ENCODE peak calls at places on chromosomes 16 and 17, in four cellular contexts. J is GM12892, C is HepG2, T is H1. E is an unnamed sample.

GRCh38 chr16:69111831-69112230 is 6.4 kb downstream of the HAS3 start:
- DNase-seq in J (no peak), C (no peak), T (no peak), E (no peak)

GRCh38 chr17:72237223-72237622 is 116.4 kb downstream of the SOX9 start:
- DNase-seq in J (no peak), C (no peak), T (no peak), E (no peak)

GRCh38 chr16:27326738-27327585 is 13.2 kb downstream of the IL4R start:
- DNase-seq in J (peak), C (peak), T (peak), E (peak)

GRCh38 chr16:70800798-70801480 is at the start of gene VAC14:
- DNase-seq in J (peak), C (peak), T (peak), E (peak)

GRCh38 chr16:77335652-77336234 is 99.1 kb downstream of the ADAMTS18 start:
- DNase-seq in J (no peak), C (no peak), T (no peak), E (no peak)

GRCh38 chr17:73635101-73635767 is 9.0 kb downstream of the SDK2 start:
- DNase-seq in J (no peak), C (no peak), T (no peak), E (no peak)

GRCh38 chr17:9241371-9241712 is 220.0 kb downstream of the NTN1 start:
- DNase-seq in J (no peak), C (no peak), T (no peak), E (no peak)

GRCh38 chr17:61822326-61823285 is 40.7 kb downstream of the BRIP1 start:
- DNase-seq in J (no peak), C (no peak), T (no peak), E (no peak)

GRCh38 chr16:64236351-64236750 is 885.5 kb downstream of the CDH11 start:
- DNase-seq in J (no peak), C (no peak), T (no peak), E (no peak)

GRCh38 chr17:39018267-39019134 is 51.3 kb upstream of the FBXO47 start:
- DNase-seq in J (no peak), C (no peak), T (no peak), E (peak)

GRCh38 chr17:45098081-45098868 is 34.0 kb downstream of the PLCD3 start:
- DNase-seq in J (no peak), C (no peak), T (no peak), E (no peak)

GRCh38 chr17:45096141-45096540 is 35.0 kb downstream of the NMT1 start:
- DNase-seq in J (no peak), C (peak), T (no peak), E (no peak)

GRCh38 chr17:45096926-45097325 is 35.4 kb downstream of the PLCD3 start:
- DNase-seq in J (no peak), C (no peak), T (no peak), E (no peak)

GRCh38 chr17:45101546-45101882 is 30.8 kb downstream of the PLCD3 start:
- DNase-seq in J (no peak), C (no peak), T (no peak), E (no peak)

DNA sequence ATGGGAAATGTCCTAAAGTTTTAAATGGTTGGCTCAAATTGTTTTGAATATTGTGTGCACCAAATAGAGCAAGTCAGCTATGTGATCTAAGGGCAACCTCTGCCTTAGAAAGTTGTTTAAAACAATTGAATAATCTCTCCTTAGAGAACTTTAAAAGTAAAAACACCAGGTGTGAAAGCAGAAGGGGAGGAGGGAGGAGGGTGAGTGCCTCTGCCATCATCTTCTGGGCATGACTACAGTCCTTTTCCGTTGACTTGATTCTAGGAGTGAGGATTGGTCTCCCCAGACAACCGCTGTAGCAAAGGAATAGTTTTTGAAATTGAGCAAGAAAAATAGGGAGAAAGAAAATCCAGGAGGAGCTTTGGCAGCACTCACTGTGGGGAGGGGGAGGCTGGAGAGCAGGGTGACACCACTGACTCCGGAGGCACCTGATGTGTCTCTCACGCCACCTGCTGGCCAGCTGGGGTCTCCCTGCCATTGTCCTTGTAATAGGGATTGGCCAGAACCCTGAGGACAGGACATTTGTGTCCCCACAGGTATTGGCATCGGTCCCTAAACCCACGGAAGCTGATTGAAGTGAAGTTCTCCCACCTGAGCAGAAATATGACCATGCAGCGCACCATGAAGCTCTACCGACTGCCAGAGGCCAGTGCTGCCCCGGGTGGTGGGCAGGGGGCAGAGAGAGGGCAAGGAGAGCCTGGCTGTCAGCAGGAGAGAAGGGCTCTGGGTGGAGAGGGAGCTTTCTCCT is 33.3 kb downstream of the PLCD3 start:
- DNase-seq in J (peak), C (peak), T (peak), E (peak)
- TF ChIP-seq POLR2AphosphoS5 in J (no peak), C (no peak), T (peak), E (no peak)

GRCh38 chr17:43360376-43360738 is 38.4 kb upstream of the ARL4D start:
- DNase-seq in J (no peak), C (peak), T (no peak), E (no peak)
- TF ChIP-seq POLR2A in J (no peak), C (no peak), T (no peak), E (no peak)

GRCh38 chr17:51857052-51857593 is 301.4 kb downstream of the CA10 start:
- DNase-seq in J (no peak), C (no peak), T (no peak), E (no peak)

DNA sequence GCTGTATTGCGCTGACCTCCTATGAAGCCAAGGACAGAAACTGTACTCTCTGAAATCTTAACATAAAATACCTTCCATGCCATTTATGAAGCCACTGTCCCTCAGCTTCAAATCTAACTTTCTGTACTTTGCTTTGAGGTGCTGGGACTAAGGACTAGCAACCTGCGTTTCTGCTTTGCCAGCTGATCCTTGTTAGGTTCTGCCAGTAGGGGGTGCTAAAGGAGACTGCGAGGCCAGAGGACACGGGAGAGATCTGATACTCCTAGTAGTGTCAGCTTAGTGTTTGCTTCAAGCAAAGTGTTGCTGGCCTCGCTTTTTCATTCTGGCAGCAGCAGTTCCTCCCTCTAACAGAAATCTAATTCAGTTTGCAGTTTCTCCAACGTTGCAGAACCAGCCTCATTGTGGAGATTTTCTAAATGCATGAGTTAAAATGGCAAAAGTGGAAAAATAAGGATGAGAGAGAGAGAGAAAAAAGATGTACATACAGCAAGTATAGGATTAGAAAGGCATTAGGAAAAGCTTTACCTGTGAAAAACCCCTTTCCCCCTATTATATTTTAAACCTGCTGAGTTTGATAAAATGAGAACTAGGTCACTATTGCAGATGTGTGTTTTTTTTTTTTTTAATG is 297.5 kb downstream of the CA10 start:
- DNase-seq in J (peak), C (peak), T (peak), E (no peak)
- TF ChIP-seq TAF1 in J (no peak), C (no peak), T (no peak), E (no peak)

GRCh38 chr16:30372037-30372712 is 1.9 kb upstream of the TBC1D10B start:
- DNase-seq in J (no peak), C (no peak), T (no peak), E (no peak)

GRCh38 chr16:30369091-30369937 is 980 bp downstream of the TBC1D10B start:
- DNase-seq in J (no peak), C (no peak), T (no peak), E (no peak)

GRCh38 chr16:30369938-30370443 is 303 bp downstream of the TBC1D10B start:
- DNase-seq in J (no peak), C (no peak), T (no peak), E (peak)

GRCh38 chr16:30371248-30371816 is 1.0 kb upstream of the TBC1D10B start:
- DNase-seq in J (no peak), C (no peak), T (no peak), E (no peak)

DNA sequence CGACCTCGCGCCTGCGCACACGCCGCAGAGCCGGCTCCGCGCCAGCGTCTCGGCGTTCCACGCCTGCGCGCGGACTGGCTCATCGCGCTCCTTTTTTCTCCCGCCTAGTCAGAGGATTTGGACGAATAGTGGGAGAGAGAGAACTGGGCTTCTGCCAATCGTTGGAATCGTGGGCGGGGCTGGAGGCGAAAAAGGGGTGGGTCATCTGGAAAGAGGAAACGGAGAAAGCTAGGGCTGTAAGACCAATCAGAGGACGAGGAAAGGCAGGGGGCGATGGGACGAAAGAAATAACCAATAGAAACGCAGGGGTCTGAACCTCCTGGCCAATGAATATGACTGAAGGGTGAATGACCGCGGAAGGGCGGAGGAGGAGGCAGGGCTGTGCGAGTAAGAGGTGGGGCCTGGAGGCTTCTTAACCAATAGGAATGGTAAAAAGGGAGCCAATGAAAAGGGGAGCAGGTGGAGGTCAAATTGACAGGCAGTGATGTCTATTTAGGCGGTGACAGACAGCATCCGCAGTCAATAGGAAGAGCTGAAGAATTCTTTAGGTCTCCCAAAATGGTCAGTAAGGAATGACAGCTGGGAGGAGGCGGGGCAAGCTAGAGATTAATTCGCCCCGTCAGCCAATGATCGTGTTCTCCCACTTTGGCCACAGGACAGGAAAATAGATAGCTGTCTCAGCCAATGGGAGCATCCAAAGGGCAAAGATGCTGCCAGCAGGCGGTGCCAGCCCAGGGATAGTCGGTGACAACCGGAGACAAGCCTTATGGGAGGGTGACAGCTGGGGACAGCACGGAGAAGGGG is at the start of gene TBC1D10B:
- DNase-seq in J (peak), C (peak), T (peak), E (peak)
- TF ChIP-seq POLR2AphosphoS5 in J (no peak), C (peak), T (no peak), E (no peak)

DNA sequence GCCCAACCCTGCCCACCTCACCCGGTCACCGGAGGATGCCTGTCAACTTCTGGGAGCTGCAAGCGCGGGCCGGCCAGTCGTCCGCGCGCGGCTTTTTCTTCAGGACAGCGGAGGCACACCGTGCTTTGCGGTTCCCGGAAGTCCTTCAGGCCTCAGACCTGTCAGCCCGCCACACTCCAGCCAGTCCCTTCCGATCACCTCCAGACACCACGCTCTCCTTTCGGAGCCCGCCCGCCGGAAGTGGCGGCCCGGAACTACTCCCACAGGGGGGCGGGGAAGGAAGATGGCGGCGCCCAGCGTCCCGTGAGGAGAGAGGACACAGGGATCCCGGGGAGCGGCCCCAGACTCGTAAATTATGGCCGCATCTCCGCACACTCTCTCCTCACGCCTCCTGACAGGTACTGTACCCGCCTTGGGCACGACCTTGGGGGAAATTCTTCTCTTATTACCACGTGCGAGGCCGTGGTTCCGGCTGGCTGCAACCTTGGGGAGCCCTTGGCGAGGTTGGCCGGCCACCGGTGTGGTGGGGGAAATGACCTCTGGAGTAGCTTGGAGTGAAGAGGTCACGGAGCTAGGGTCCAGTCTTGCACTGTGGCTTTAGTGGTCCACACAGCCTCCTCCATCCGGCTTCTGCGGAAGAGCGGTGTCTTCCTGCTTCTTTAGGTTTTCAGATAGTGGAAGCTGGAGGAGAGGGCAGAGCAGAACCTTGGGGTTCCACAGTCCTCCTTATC is at the start of gene COX10:
- DNase-seq in J (peak), C (peak), T (peak), E (peak)
- TF ChIP-seq POLR2A in J (peak), C (peak), T (peak), E (peak)

GRCh38 chr16:1280783-1281182 is 24.9 kb downstream of the TPSD1 start:
- DNase-seq in J (no peak), C (no peak), T (no peak), E (no peak)
- TF ChIP-seq TAF1 in J (no peak), C (no peak), T (no peak), E (no peak)

GRCh38 chr16:25257956-25258855 is 561 bp upstream of the ZKSCAN2 start:
- DNase-seq in J (peak), C (peak), T (peak), E (peak)

GRCh38 chr16:25256821-25257503 is 683 bp downstream of the ZKSCAN2 start:
- DNase-seq in J (no peak), C (peak), T (no peak), E (no peak)

GRCh38 chr16:25260416-25260815 is 2.8 kb upstream of the ZKSCAN2 start:
- DNase-seq in J (no peak), C (no peak), T (no peak), E (no peak)

GRCh38 chr16:25258856-25259179 is 1.2 kb upstream of the ZKSCAN2 start:
- DNase-seq in J (no peak), C (no peak), T (no peak), E (no peak)

DNA sequence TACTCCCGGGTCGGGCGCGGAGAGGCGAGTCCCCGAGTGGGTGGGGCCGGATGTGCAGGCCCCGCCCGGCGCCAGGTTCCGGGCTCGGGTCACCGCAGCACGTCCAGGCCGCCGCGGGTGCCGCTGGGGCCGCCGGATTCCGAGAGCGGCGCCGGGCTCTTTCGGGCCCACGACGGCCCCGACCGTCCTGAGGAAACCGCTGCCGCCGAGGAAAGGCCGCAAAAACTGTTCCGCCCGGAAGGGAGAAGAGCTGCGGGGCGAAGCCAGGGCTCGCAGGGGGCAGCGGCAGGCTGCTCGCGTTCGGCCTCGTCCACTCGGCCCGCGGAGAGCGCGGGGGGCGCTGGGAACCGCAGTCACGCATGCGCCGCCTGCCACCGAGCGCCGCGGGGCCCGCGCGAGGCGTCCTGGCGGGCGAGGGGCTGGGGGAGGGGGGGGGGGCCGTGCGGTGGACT is at the start of gene ZKSCAN2:
- DNase-seq in J (peak), C (peak), T (peak), E (peak)
- TF ChIP-seq POLR2AphosphoS5 in J (peak), C (peak), T (no peak), E (peak)

GRCh38 chr16:30948087-30948955 is 547 bp upstream of the ORAI3 start:
- DNase-seq in J (no peak), C (peak), T (peak), E (peak)

GRCh38 chr16:30951193-30951592 is 2.3 kb downstream of the ORAI3 start:
- DNase-seq in J (no peak), C (no peak), T (no peak), E (no peak)

GRCh38 chr16:30950516-30951073 is 1.7 kb downstream of the ORAI3 start:
- DNase-seq in J (no peak), C (no peak), T (no peak), E (no peak)

GRCh38 chr16:30948956-30949654 is at the start of gene ORAI3:
- DNase-seq in J (peak), C (no peak), T (no peak), E (peak)

GRCh38 chr16:30949655-30950515 is 1.0 kb downstream of the ORAI3 start:
- DNase-seq in J (no peak), C (peak), T (no peak), E (no peak)
- TF ChIP-seq POLR2A in J (peak), C (peak), T (no peak), E (peak)

DNA sequence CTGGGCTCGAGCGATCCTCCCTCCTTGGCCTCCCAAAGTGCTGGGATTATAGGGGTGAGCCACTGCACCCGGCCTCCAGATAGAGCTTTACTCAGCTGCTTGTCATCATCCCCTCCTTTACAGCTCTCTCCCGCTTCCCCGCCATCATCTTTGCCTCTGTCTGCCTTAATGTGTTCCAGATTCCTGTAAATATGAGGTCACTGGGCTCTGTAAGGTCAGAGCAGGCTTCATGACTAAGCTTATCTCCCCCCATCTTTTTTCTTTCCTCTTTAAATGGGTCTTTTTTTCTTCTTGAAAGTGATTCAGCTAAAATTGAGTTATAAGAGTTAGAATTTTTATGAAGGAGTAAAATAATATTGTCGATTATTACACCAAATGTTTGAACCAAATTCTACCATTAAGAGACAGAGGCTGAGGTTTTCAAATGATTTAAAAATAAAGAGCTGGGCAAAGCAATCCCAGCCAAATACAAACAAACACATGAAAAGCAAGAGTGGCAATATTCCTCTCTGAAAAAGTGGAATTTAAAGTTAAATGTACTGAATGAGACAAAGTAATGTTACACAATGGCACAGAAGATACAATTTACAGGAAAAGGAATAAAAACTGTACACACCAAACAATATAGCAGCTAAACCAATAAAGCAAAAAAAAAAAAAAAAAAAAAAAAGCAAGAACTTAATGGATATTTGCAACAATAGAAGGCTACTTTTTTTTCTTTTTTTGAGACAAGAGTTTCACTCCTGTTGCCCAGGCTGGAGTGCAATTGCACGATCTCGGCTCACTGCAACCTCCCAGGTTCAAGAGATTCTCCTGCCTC is 62.1 kb downstream of the CRISPLD2 start:
- DNase-seq in J (no peak), C (peak), T (no peak), E (no peak)
- TF ChIP-seq TAF1 in J (no peak), C (no peak), T (no peak), E (no peak)